ENCODE peak calls at places on chromosomes 1 and 21, in ten cellular contexts. Z is tibial nerve, Q is transverse colon, Y is ovary, D is suprapubic skin, E is SK-N-SH, V is esophagus muscularis mucosa, K is A549, L is sigmoid colon, N is HepG2. W is an unnamed sample.

GRCh38 chr1:201941420-201942128 is 4.8 kb downstream of the LMOD1 start:
- DNase-seq in Z (no peak), Q (no peak), Y (peak), D (no peak), E (no peak), V (no peak), K (no peak), L (no peak), N (peak), W (no peak)

GRCh38 chr1:164704954-164705353 is 146.0 kb downstream of the PBX1 start:
- DNase-seq in Z (no peak), Q (no peak), Y (no peak), D (no peak), E (peak), V (no peak), K (no peak), L (no peak), N (no peak), W (no peak)

GRCh38 chr1:181488884-181489283 is 5.6 kb downstream of the CACNA1E start:
- DNase-seq in Z (no peak), Q (no peak), Y (no peak), D (no peak), E (no peak), V (no peak), K (no peak), L (no peak), N (no peak), W (no peak)

GRCh38 chr1:28296401-28297220 is 32.2 kb upstream of the MED18 start:
- DNase-seq in Z (no peak), Q (peak), Y (peak), D (no peak), E (no peak), V (no peak), K (no peak), L (peak), N (peak), W (no peak)

GRCh38 chr21:16081304-16081703 is 351.5 kb downstream of the USP25 start:
- DNase-seq in Z (no peak), Q (no peak), Y (no peak), D (no peak), E (no peak), V (no peak), K (no peak), L (no peak), N (no peak), W (no peak)

GRCh38 chr1:224825525-224826000 is 103.9 kb upstream of the DNAH14 start:
- DNase-seq in Z (no peak), Q (no peak), Y (no peak), D (no peak), E (no peak), V (no peak), K (no peak), L (no peak), N (no peak), W (no peak)

GRCh38 chr1:44436401-44437394 is 31.6 kb downstream of the RNF220 start:
- DNase-seq in Z (no peak), Q (no peak), Y (no peak), D (no peak), E (no peak), V (no peak), K (no peak), L (no peak), N (no peak), W (no peak)

GRCh38 chr1:29901618-29902017 is 665.3 kb downstream of the PTPRU start:
- DNase-seq in Z (no peak), Q (no peak), Y (no peak), D (no peak), E (no peak), V (no peak), K (no peak), L (no peak), N (no peak), W (no peak)

GRCh38 chr1:156090138-156090821 is 8.0 kb upstream of the MEX3A start:
- DNase-seq in Z (no peak), Q (no peak), Y (no peak), D (no peak), E (no peak), V (no peak), K (no peak), L (no peak), N (no peak), W (no peak)

GRCh38 chr21:37266515-37267221 is 466 bp downstream of the VPS26C start:
- DNase-seq in Z (no peak), Q (no peak), Y (peak), D (peak), E (peak), V (no peak), K (no peak), L (peak), N (peak), W (peak)

GRCh38 chr1:108200627-108201106 is 524 bp upstream of the SLC25A24 start:
- DNase-seq in Z (peak), Q (peak), Y (no peak), D (peak), E (peak), V (no peak), K (peak), L (no peak), N (peak), W (peak)

GRCh38 chr1:85334962-85335361 is 58.5 kb upstream of the BCL10 start:
- DNase-seq in Z (no peak), Q (no peak), Y (no peak), D (no peak), E (no peak), V (no peak), K (no peak), L (no peak), N (no peak), W (no peak)

GRCh38 chr1:157249326-157249725 is 111.1 kb upstream of the ETV3 start:
- DNase-seq in Z (no peak), Q (no peak), Y (no peak), D (no peak), E (no peak), V (no peak), K (no peak), L (no peak), N (no peak), W (no peak)

GRCh38 chr1:53919675-53920066 is 25.7 kb downstream of the DIO1 start:
- DNase-seq in Z (no peak), Q (no peak), Y (no peak), D (no peak), E (no peak), V (no peak), K (no peak), L (no peak), N (no peak), W (no peak)

GRCh38 chr1:150753416-150753815 is 12.2 kb downstream of the CTSS start:
- DNase-seq in Z (no peak), Q (peak), Y (no peak), D (no peak), E (no peak), V (no peak), K (no peak), L (no peak), N (no peak), W (no peak)

GRCh38 chr1:241606544-241606943 is 33.6 kb downstream of the CHML start:
- DNase-seq in Z (no peak), Q (no peak), Y (no peak), D (no peak), E (no peak), V (no peak), K (no peak), L (no peak), N (no peak), W (no peak)

GRCh38 chr1:23217421-23218115 is at the start of gene HTR1D:
- DNase-seq in Z (no peak), Q (peak), Y (peak), D (no peak), E (no peak), V (no peak), K (no peak), L (no peak), N (no peak), W (no peak)

GRCh38 chr1:234322979-234323378 is 50.3 kb upstream of the COA6 start:
- DNase-seq in Z (no peak), Q (peak), Y (no peak), D (no peak), E (no peak), V (peak), K (no peak), L (no peak), N (peak), W (peak)

GRCh38 chr1:162168261-162168660 is 98.8 kb downstream of the NOS1AP start:
- DNase-seq in Z (peak), Q (no peak), Y (no peak), D (no peak), E (no peak), V (no peak), K (no peak), L (no peak), N (no peak), W (peak)

GRCh38 chr1:108852541-108852940 is 4.4 kb downstream of the AKNAD1 start:
- DNase-seq in Z (no peak), Q (no peak), Y (no peak), D (no peak), E (no peak), V (no peak), K (no peak), L (no peak), N (no peak), W (no peak)

GRCh38 chr21:22314963-22315362 is 1316.8 kb downstream of the NCAM2 start:
- DNase-seq in Z (no peak), Q (no peak), Y (no peak), D (no peak), E (no peak), V (no peak), K (no peak), L (no peak), N (no peak), W (no peak)

GRCh38 chr1:205122489-205122882 is 708 bp upstream of the RBBP5 start:
- DNase-seq in Z (no peak), Q (no peak), Y (no peak), D (no peak), E (no peak), V (no peak), K (no peak), L (no peak), N (no peak), W (no peak)

GRCh38 chr1:27275686-27276085 is 41.3 kb downstream of the WDTC1 start:
- DNase-seq in Z (no peak), Q (no peak), Y (no peak), D (no peak), E (no peak), V (no peak), K (no peak), L (no peak), N (no peak), W (no peak)

GRCh38 chr1:80962559-80962958 is 838.2 kb upstream of the ADGRL2 start:
- DNase-seq in Z (no peak), Q (no peak), Y (no peak), D (no peak), E (no peak), V (no peak), K (no peak), L (no peak), N (no peak), W (no peak)

GRCh38 chr1:214280386-214281029 is 451 bp upstream of the SMYD2 start:
- DNase-seq in Z (peak), Q (peak), Y (peak), D (no peak), E (peak), V (no peak), K (peak), L (no peak), N (peak), W (peak)

GRCh38 chr1:5995871-5996630 is 3.8 kb upstream of the NPHP4 start:
- DNase-seq in Z (no peak), Q (no peak), Y (no peak), D (no peak), E (no peak), V (no peak), K (no peak), L (no peak), N (no peak), W (no peak)

GRCh38 chr1:204457665-204458064 is 36.9 kb downstream of the PIK3C2B start:
- DNase-seq in Z (no peak), Q (no peak), Y (no peak), D (no peak), E (no peak), V (no peak), K (no peak), L (no peak), N (no peak), W (no peak)

GRCh38 chr1:203475012-203475981 is at the start of gene PRELP:
- DNase-seq in Z (peak), Q (peak), Y (peak), D (no peak), E (peak), V (no peak), K (no peak), L (peak), N (no peak), W (peak)

GRCh38 chr21:36464590-36464989 is 15.3 kb downstream of the CLDN14 start:
- DNase-seq in Z (no peak), Q (no peak), Y (no peak), D (no peak), E (no peak), V (no peak), K (no peak), L (no peak), N (no peak), W (no peak)

GRCh38 chr21:17089121-17089520 is 423.7 kb upstream of the CXADR start:
- DNase-seq in Z (no peak), Q (no peak), Y (no peak), D (no peak), E (no peak), V (no peak), K (no peak), L (no peak), N (no peak), W (no peak)

GRCh38 chr1:244353572-244354091 is 98.1 kb downstream of the ADSS2 start:
- DNase-seq in Z (peak), Q (peak), Y (no peak), D (peak), E (no peak), V (no peak), K (peak), L (no peak), N (peak), W (peak)

GRCh38 chr1:234602334-234603220 is 7.4 kb downstream of the IRF2BP2 start:
- DNase-seq in Z (peak), Q (peak), Y (no peak), D (no peak), E (no peak), V (no peak), K (peak), L (peak), N (peak), W (peak)

GRCh38 chr1:203675596-203676347 is 49.1 kb downstream of the ATP2B4 start:
- DNase-seq in Z (no peak), Q (peak), Y (no peak), D (no peak), E (no peak), V (no peak), K (no peak), L (no peak), N (no peak), W (peak)

GRCh38 chr1:178908358-178908757 is 37.5 kb upstream of the ANGPTL1 start:
- DNase-seq in Z (no peak), Q (no peak), Y (no peak), D (no peak), E (no peak), V (no peak), K (no peak), L (no peak), N (no peak), W (no peak)

GRCh38 chr21:46117586-46118304 is 19.8 kb downstream of the COL6A2 start:
- DNase-seq in Z (no peak), Q (peak), Y (peak), D (peak), E (peak), V (no peak), K (no peak), L (peak), N (no peak), W (no peak)

GRCh38 chr1:48006318-48006717 is 9.1 kb upstream of the TRABD2B start:
- DNase-seq in Z (no peak), Q (no peak), Y (no peak), D (no peak), E (no peak), V (no peak), K (no peak), L (no peak), N (no peak), W (no peak)

GRCh38 chr1:233843523-233844204 is 60.8 kb upstream of the SLC35F3 start:
- DNase-seq in Z (no peak), Q (no peak), Y (no peak), D (no peak), E (no peak), V (no peak), K (peak), L (no peak), N (no peak), W (no peak)

GRCh38 chr1:158019177-158019868 is 25.9 kb downstream of the KIRREL1 start:
- DNase-seq in Z (peak), Q (peak), Y (no peak), D (no peak), E (no peak), V (no peak), K (peak), L (peak), N (peak), W (no peak)

GRCh38 chr1:204445860-204446412 is 34.3 kb upstream of the PPP1R15B start:
- DNase-seq in Z (no peak), Q (peak), Y (no peak), D (no peak), E (peak), V (no peak), K (peak), L (no peak), N (peak), W (peak)

GRCh38 chr1:45135339-45135738 is 71.1 kb downstream of the ZSWIM5 start:
- DNase-seq in Z (no peak), Q (no peak), Y (no peak), D (no peak), E (no peak), V (no peak), K (no peak), L (no peak), N (no peak), W (no peak)

GRCh38 chr1:11858968-11859871 is 475 bp upstream of the NPPB start:
- DNase-seq in Z (no peak), Q (peak), Y (peak), D (no peak), E (no peak), V (no peak), K (peak), L (no peak), N (peak), W (peak)
- TF ChIP-seq EP300 in Z (no peak), Q (no peak), Y (no peak), D (no peak), E (no peak), V (no peak), K (no peak), L (no peak), N (no peak), W (no peak)

DNA sequence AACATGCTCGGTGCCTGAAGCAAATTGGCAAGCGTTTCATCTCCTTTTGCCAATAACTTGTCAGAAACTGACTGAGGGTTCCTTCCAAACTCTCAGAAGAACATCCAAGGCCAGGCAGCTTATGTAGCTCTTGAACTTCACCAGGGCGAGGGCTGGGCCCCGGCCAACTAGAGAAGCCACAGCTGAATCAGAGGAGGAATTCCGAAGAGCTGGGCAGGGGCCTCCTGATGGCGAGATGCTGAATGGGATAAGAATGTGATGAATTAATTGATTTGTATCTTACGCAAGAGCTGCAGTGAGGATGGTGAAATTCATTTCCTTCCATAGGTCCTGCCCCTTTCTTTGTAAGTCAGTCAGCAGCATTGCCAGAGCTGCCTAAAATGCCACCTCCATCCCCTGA is 345.8 kb downstream of the KIF26B start:
- DNase-seq in Z (no peak), Q (no peak), Y (no peak), D (no peak), E (no peak), V (no peak), K (no peak), L (no peak), N (no peak), W (no peak)
- TF ChIP-seq CTCF in Z (no peak), Q (no peak), Y (no peak), D (no peak), E (no peak), V (no peak), K (no peak), L (no peak), N (no peak), W (no peak)

GRCh38 chr1:14570514-14570913 is 28.0 kb upstream of the KAZN start:
- DNase-seq in Z (no peak), Q (no peak), Y (no peak), D (no peak), E (no peak), V (no peak), K (no peak), L (no peak), N (no peak), W (no peak)
- TF ChIP-seq EP300 in Z (no peak), Q (no peak), Y (no peak), D (no peak), E (no peak), V (no peak), K (no peak), L (no peak), N (no peak), W (no peak)

DNA sequence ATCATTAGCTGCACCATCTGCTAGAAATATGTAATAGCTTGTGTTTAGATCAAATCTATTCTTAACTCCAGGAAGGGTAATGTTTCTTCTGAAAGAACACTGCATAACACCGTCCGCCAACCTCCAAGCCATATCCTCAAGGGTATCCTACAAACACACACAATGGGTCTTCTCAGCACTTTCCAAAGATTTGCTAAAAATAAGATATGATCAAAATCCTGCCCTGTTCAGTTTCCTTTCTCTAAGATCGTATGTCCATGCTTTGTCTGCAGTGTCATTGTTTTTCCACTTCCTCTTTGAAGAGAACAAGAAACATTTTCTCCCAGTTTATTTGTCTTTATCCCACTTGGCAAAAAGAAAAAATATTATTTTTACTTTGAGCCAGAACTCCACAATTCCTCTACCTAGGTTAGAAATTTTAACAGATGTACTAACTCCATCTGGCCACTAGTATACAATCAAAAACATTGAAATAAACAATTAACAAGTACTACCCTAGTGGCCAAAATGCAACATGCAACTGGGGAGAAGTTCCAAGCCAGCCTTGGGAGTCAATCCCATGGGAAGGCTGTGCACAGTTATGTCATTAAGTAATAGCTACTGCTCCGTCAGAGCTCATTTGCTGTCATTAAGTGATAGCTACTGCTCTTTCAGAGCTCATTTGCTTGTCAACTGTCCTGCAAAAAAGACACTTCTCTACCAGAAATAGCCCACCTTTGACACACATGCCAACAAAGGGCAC is 37.8 kb downstream of the FRRS1 start:
- DNase-seq in Z (no peak), Q (no peak), Y (no peak), D (no peak), E (peak), V (no peak), K (peak), L (no peak), N (peak), W (no peak)
- TF ChIP-seq CTCF in Z (peak), Q (peak), Y (no peak), D (peak), E (peak), V (peak), K (no peak), L (no peak), N (no peak), W (no peak)

DNA sequence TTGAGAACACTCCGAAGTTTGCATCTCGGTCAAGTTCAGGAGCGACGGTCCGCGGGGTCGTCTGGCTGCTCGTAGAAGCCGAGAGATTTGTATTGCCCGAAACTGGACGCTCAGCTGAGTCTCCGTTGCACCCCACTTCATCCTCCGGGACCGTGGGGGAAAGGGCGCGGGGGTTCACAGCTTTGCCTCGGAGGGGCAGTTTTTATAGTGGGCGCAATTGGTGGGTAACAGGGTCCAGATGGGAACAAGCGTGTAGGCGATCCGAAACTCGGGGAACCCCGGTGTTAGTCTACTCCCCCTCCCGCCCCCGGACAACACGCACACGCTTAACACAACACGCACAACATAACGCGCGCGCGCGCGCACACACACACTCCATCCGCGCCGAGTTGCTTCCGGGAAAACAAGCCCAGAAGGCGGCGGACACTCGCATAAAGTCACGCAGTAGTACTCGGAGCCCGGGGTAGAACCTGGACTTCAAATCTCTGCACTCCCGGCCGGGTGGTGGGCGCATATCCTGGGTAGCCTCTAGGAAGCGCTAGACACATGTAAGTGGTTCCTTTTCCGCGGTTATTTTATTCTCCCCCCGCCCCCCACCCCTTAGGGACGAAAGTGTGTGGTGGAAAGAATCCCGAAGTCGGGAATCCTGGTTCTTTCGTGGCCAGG is 1.0 kb upstream of the JUN start:
- DNase-seq in Z (peak), Q (peak), Y (peak), D (peak), E (peak), V (peak), K (peak), L (peak), N (peak), W (peak)
- TF ChIP-seq EP300 in Z (peak), Q (peak), Y (no peak), D (no peak), E (no peak), V (no peak), K (no peak), L (no peak), N (no peak), W (no peak)

GRCh38 chr1:110060034-110060661 is 10.3 kb downstream of the ALX3 start:
- DNase-seq in Z (no peak), Q (peak), Y (no peak), D (no peak), E (no peak), V (no peak), K (peak), L (no peak), N (peak), W (peak)
- TF ChIP-seq CTCF in Z (peak), Q (peak), Y (peak), D (peak), E (peak), V (peak), K (peak), L (peak), N (peak), W (peak)